ENCODE peak calls at places on chromosomes 5 and 9, in six cellular contexts. Z, J, E, B, H and S are unnamed samples.

GRCh38 chr5:150400327-150401075 is 12.2 kb downstream of the CD74 start:
- DNase-seq in Z (no peak), J (no peak), E (no peak), B (no peak), H (no peak), S (no peak)

GRCh38 chr5:124783794-124784193 is 37.4 kb upstream of the ZNF608 start:
- DNase-seq in Z (peak), J (no peak), E (no peak), B (no peak), H (no peak), S (no peak)

GRCh38 chr9:26329974-26330373 is 562.6 kb downstream of the CAAP1 start:
- DNase-seq in Z (no peak), J (no peak), E (no peak), B (no peak), H (no peak), S (no peak)

GRCh38 chr5:78804995-78805394 is 156.4 kb upstream of the LHFPL2 start:
- DNase-seq in Z (no peak), J (no peak), E (no peak), B (no peak), H (no peak), S (no peak)

GRCh38 chr5:107505763-107506534 is 164.8 kb downstream of the EFNA5 start:
- DNase-seq in Z (no peak), J (no peak), E (no peak), B (no peak), H (no peak), S (no peak)

GRCh38 chr9:127557466-127557869 is 54.6 kb upstream of the STXBP1 start:
- DNase-seq in Z (no peak), J (peak), E (peak), B (no peak), H (no peak), S (no peak)

GRCh38 chr5:56861893-56862485 is 46.6 kb downstream of the MAP3K1 start:
- DNase-seq in Z (peak), J (no peak), E (no peak), B (no peak), H (no peak), S (no peak)

GRCh38 chr9:107929439-107929838 is 439.9 kb upstream of the KLF4 start:
- DNase-seq in Z (peak), J (no peak), E (peak), B (no peak), H (no peak), S (peak)

GRCh38 chr9:76266649-76267627 is 127.3 kb downstream of the RFK start:
- DNase-seq in Z (no peak), J (no peak), E (no peak), B (no peak), H (no peak), S (no peak)

GRCh38 chr9:70679845-70680244 is 265.4 kb upstream of the KLF9 start:
- DNase-seq in Z (peak), J (no peak), E (no peak), B (no peak), H (no peak), S (no peak)

GRCh38 chr9:133703571-133704399 is 34.4 kb downstream of the SARDH start:
- DNase-seq in Z (no peak), J (no peak), E (peak), B (no peak), H (no peak), S (peak)

GRCh38 chr5:100965291-100965690 is 62.2 kb upstream of the ST8SIA4 start:
- DNase-seq in Z (no peak), J (no peak), E (no peak), B (no peak), H (no peak), S (no peak)

GRCh38 chr5:102554728-102555127 is 55.9 kb upstream of the SLCO6A1 start:
- DNase-seq in Z (peak), J (no peak), E (no peak), B (no peak), H (no peak), S (no peak)

GRCh38 chr5:2683720-2684119 is 67.8 kb downstream of the IRX2 start:
- DNase-seq in Z (no peak), J (no peak), E (no peak), B (no peak), H (no peak), S (no peak)

GRCh38 chr9:19336166-19336565 is 43.9 kb downstream of the RPS6 start:
- DNase-seq in Z (no peak), J (no peak), E (no peak), B (no peak), H (no peak), S (no peak)

GRCh38 chr9:7912037-7912535 is 112.5 kb upstream of the DMAC1 start:
- DNase-seq in Z (no peak), J (no peak), E (no peak), B (no peak), H (no peak), S (no peak)

GRCh38 chr9:74681901-74682300 is 184.8 kb downstream of the RORB start:
- DNase-seq in Z (no peak), J (no peak), E (no peak), B (no peak), H (no peak), S (no peak)

GRCh38 chr9:122579874-122580273 is 3.3 kb downstream of the OR1L8 start:
- DNase-seq in Z (no peak), J (no peak), E (no peak), B (no peak), H (no peak), S (no peak)

GRCh38 chr9:115034801-115035200 is 83.2 kb downstream of the TNC start:
- DNase-seq in Z (peak), J (peak), E (no peak), B (no peak), H (no peak), S (no peak)

GRCh38 chr5:37495668-37496067 is 116.5 kb downstream of the WDR70 start:
- DNase-seq in Z (peak), J (peak), E (no peak), B (no peak), H (no peak), S (no peak)

GRCh38 chr9:109092051-109092580 is 27.6 kb downstream of the TMEM245 start:
- DNase-seq in Z (no peak), J (no peak), E (no peak), B (no peak), H (no peak), S (no peak)

GRCh38 chr5:50794812-50795211 is 128.4 kb downstream of the PARP8 start:
- DNase-seq in Z (no peak), J (no peak), E (no peak), B (no peak), H (no peak), S (no peak)

GRCh38 chr9:100322954-100323536 is 29.7 kb downstream of the TEX10 start:
- DNase-seq in Z (peak), J (peak), E (no peak), B (peak), H (peak), S (no peak)

GRCh38 chr9:73034962-73035361 is 82.1 kb upstream of the ALDH1A1 start:
- DNase-seq in Z (no peak), J (no peak), E (no peak), B (no peak), H (no peak), S (no peak)

GRCh38 chr5:57532513-57533497 is 50.2 kb upstream of the ACTBL2 start:
- DNase-seq in Z (peak), J (peak), E (no peak), B (no peak), H (no peak), S (no peak)

GRCh38 chr5:125725686-125726085 is 697.5 kb upstream of the GRAMD2B start:
- DNase-seq in Z (no peak), J (no peak), E (no peak), B (no peak), H (no peak), S (no peak)

GRCh38 chr5:56277573-56277972 is 44.4 kb upstream of the ANKRD55 start:
- DNase-seq in Z (no peak), J (no peak), E (no peak), B (no peak), H (no peak), S (no peak)

GRCh38 chr5:35316611-35317307 is 86.5 kb upstream of the PRLR start:
- DNase-seq in Z (peak), J (no peak), E (no peak), B (no peak), H (no peak), S (no peak)

GRCh38 chr5:143713331-143714032 is 98.5 kb upstream of the HMHB1 start:
- DNase-seq in Z (no peak), J (peak), E (no peak), B (no peak), H (no peak), S (no peak)

GRCh38 chr9:131951905-131952304 is 127.8 kb downstream of the MED27 start:
- DNase-seq in Z (no peak), J (no peak), E (peak), B (peak), H (no peak), S (no peak)

GRCh38 chr9:33419904-33420303 is 17.5 kb upstream of the AQP7 start:
- DNase-seq in Z (no peak), J (no peak), E (no peak), B (no peak), H (no peak), S (no peak)

GRCh38 chr9:86577420-86578333 is 223.5 kb upstream of the TUT7 start:
- DNase-seq in Z (no peak), J (no peak), E (no peak), B (no peak), H (no peak), S (no peak)

GRCh38 chr5:133110709-133111108 is 58.9 kb downstream of the HSPA4 start:
- DNase-seq in Z (no peak), J (no peak), E (no peak), B (no peak), H (no peak), S (no peak)

GRCh38 chr9:100352201-100352726 is 478 bp downstream of the TEX10 start:
- DNase-seq in Z (peak), J (no peak), E (peak), B (no peak), H (peak), S (peak)

GRCh38 chr9:77374266-77374665 is 196.9 kb downstream of the VPS13A start:
- DNase-seq in Z (no peak), J (peak), E (no peak), B (no peak), H (no peak), S (no peak)

GRCh38 chr9:89655990-89656657 is 51.3 kb downstream of the GADD45G start:
- DNase-seq in Z (no peak), J (no peak), E (peak), B (no peak), H (no peak), S (no peak)

GRCh38 chr9:82526629-82527028 is 536.3 kb downstream of the RASEF start:
- DNase-seq in Z (no peak), J (no peak), E (no peak), B (no peak), H (no peak), S (no peak)

GRCh38 chr5:36090033-36090432 is 23.4 kb upstream of the UGT3A2 start:
- DNase-seq in Z (peak), J (peak), E (no peak), B (no peak), H (no peak), S (no peak)